ENCODE peak calls at places on chromosomes 3 and 15, in eight cellular contexts. One of them, this sample, is unnamed.

GRCh38 chr3:188624828-188625227 is 470.9 kb downstream of the LPP start:
- DNase-seq in progenitor cell of endocrine pancreas: no peak
- DNase-seq in CD8-positive, alpha-beta T cell: no peak
- DNase-seq in mucosa of descending colon: no peak
- DNase-seq in heart left ventricle: no peak
- DNase-seq in cardiac muscle cell: no peak
- DNase-seq in activated B cell treated with CpG ODN at 0.5 μM for 24 hours: no peak
- DNase-seq in cardiac fibroblast: no peak
- DNase-seq in this sample: no peak

GRCh38 chr3:22147161-22147560 is 396.2 kb upstream of the ZNF385D start:
- DNase-seq in cardiac muscle cell: no peak
- DNase-seq in CD8-positive, alpha-beta T cell: no peak
- DNase-seq in cardiac fibroblast: no peak
- DNase-seq in mucosa of descending colon: no peak
- DNase-seq in heart left ventricle: no peak
- DNase-seq in progenitor cell of endocrine pancreas: no peak
- DNase-seq in activated B cell treated with CpG ODN at 0.5 μM for 24 hours: no peak
- DNase-seq in this sample: no peak

GRCh38 chr3:81513591-81513990 is 247.9 kb downstream of the GBE1 start:
- DNase-seq in progenitor cell of endocrine pancreas: no peak
- DNase-seq in activated B cell treated with CpG ODN at 0.5 μM for 24 hours: no peak
- DNase-seq in cardiac muscle cell: no peak
- DNase-seq in heart left ventricle: peak; percentile 27
- DNase-seq in cardiac fibroblast: no peak
- DNase-seq in CD8-positive, alpha-beta T cell: no peak
- DNase-seq in mucosa of descending colon: no peak
- DNase-seq in this sample: no peak

GRCh38 chr15:73752817-73753214 is 335 bp downstream of the INSYN1 start:
- DNase-seq in activated B cell treated with CpG ODN at 0.5 μM for 24 hours: no peak
- DNase-seq in cardiac muscle cell: peak; percentile 66
- DNase-seq in mucosa of descending colon: no peak
- DNase-seq in heart left ventricle: no peak
- DNase-seq in progenitor cell of endocrine pancreas: peak; percentile 21
- DNase-seq in CD8-positive, alpha-beta T cell: no peak
- DNase-seq in cardiac fibroblast: peak; percentile 26
- DNase-seq in this sample: no peak

GRCh38 chr3:131561511-131561910 is 58.7 kb upstream of the MRPL3 start:
- DNase-seq in cardiac muscle cell: no peak
- DNase-seq in CD8-positive, alpha-beta T cell: no peak
- DNase-seq in cardiac fibroblast: peak; percentile 19
- DNase-seq in heart left ventricle: no peak
- DNase-seq in progenitor cell of endocrine pancreas: no peak
- DNase-seq in mucosa of descending colon: no peak
- DNase-seq in activated B cell treated with CpG ODN at 0.5 μM for 24 hours: no peak
- DNase-seq in this sample: no peak

GRCh38 chr3:125069452-125069851 is 13.7 kb upstream of the HEG1 start:
- DNase-seq in CD8-positive, alpha-beta T cell: no peak
- DNase-seq in cardiac muscle cell: no peak
- DNase-seq in activated B cell treated with CpG ODN at 0.5 μM for 24 hours: no peak
- DNase-seq in mucosa of descending colon: no peak
- DNase-seq in progenitor cell of endocrine pancreas: no peak
- DNase-seq in heart left ventricle: no peak
- DNase-seq in cardiac fibroblast: no peak
- DNase-seq in this sample: no peak

GRCh38 chr3:54188176-54188791 is 65.9 kb downstream of the CACNA2D3 start:
- DNase-seq in CD8-positive, alpha-beta T cell: no peak
- DNase-seq in cardiac muscle cell: peak; percentile 94
- DNase-seq in cardiac fibroblast: peak; percentile 73
- DNase-seq in heart left ventricle: peak; percentile 56
- DNase-seq in activated B cell treated with CpG ODN at 0.5 μM for 24 hours: no peak
- DNase-seq in progenitor cell of endocrine pancreas: peak; percentile 61
- DNase-seq in mucosa of descending colon: no peak
- DNase-seq in this sample: peak; percentile 82

GRCh38 chr3:158794936-158795518 is 6.8 kb upstream of the MFSD1 start:
- DNase-seq in cardiac muscle cell: no peak
- DNase-seq in activated B cell treated with CpG ODN at 0.5 μM for 24 hours: no peak
- DNase-seq in heart left ventricle: no peak
- DNase-seq in progenitor cell of endocrine pancreas: no peak
- DNase-seq in mucosa of descending colon: no peak
- DNase-seq in cardiac fibroblast: peak; percentile 69
- DNase-seq in CD8-positive, alpha-beta T cell: no peak
- DNase-seq in this sample: peak; percentile 50

GRCh38 chr15:59918994-59919951 is 84.8 kb upstream of the FOXB1 start:
- DNase-seq in cardiac fibroblast: peak; percentile 27
- DNase-seq in CD8-positive, alpha-beta T cell: no peak
- DNase-seq in mucosa of descending colon: no peak
- DNase-seq in heart left ventricle: no peak
- DNase-seq in progenitor cell of endocrine pancreas: no peak
- DNase-seq in cardiac muscle cell: no peak
- DNase-seq in activated B cell treated with CpG ODN at 0.5 μM for 24 hours: no peak
- DNase-seq in this sample: peak; percentile 78

GRCh38 chr15:50046868-50047267 is 72.2 kb downstream of the ATP8B4 start:
- DNase-seq in cardiac muscle cell: no peak
- DNase-seq in progenitor cell of endocrine pancreas: no peak
- DNase-seq in heart left ventricle: no peak
- DNase-seq in mucosa of descending colon: no peak
- DNase-seq in activated B cell treated with CpG ODN at 0.5 μM for 24 hours: no peak
- DNase-seq in cardiac fibroblast: no peak
- DNase-seq in CD8-positive, alpha-beta T cell: no peak
- DNase-seq in this sample: no peak

GRCh38 chr3:52512105-52512504 is 17.0 kb downstream of the STAB1 start:
- DNase-seq in heart left ventricle: no peak
- DNase-seq in mucosa of descending colon: no peak
- DNase-seq in cardiac fibroblast: no peak
- DNase-seq in progenitor cell of endocrine pancreas: no peak
- DNase-seq in CD8-positive, alpha-beta T cell: no peak
- DNase-seq in activated B cell treated with CpG ODN at 0.5 μM for 24 hours: no peak
- DNase-seq in cardiac muscle cell: no peak
- DNase-seq in this sample: no peak

GRCh38 chr15:36612063-36612788 is 32.8 kb downstream of the CDIN1 start:
- DNase-seq in mucosa of descending colon: no peak
- DNase-seq in cardiac fibroblast: peak; percentile 57
- DNase-seq in heart left ventricle: no peak
- DNase-seq in progenitor cell of endocrine pancreas: no peak
- DNase-seq in CD8-positive, alpha-beta T cell: no peak
- DNase-seq in cardiac muscle cell: peak; percentile 15
- DNase-seq in activated B cell treated with CpG ODN at 0.5 μM for 24 hours: no peak
- DNase-seq in this sample: peak; percentile 28

GRCh38 chr3:14565791-14566588 is 25.8 kb upstream of the GRIP2 start:
- DNase-seq in activated B cell treated with CpG ODN at 0.5 μM for 24 hours: no peak
- DNase-seq in heart left ventricle: no peak
- DNase-seq in cardiac muscle cell: no peak
- DNase-seq in progenitor cell of endocrine pancreas: no peak
- DNase-seq in mucosa of descending colon: no peak
- DNase-seq in CD8-positive, alpha-beta T cell: no peak
- DNase-seq in cardiac fibroblast: peak; percentile 50
- DNase-seq in this sample: peak; percentile 28

GRCh38 chr3:124227150-124227630 is 235.3 kb upstream of the ROPN1 start:
- DNase-seq in mucosa of descending colon: no peak
- DNase-seq in cardiac muscle cell: no peak
- DNase-seq in activated B cell treated with CpG ODN at 0.5 μM for 24 hours: no peak
- DNase-seq in progenitor cell of endocrine pancreas: no peak
- DNase-seq in cardiac fibroblast: no peak
- DNase-seq in CD8-positive, alpha-beta T cell: no peak
- DNase-seq in heart left ventricle: no peak
- DNase-seq in this sample: no peak

GRCh38 chr3:156120528-156121251 is at the start of gene KCNAB1:
- DNase-seq in activated B cell treated with CpG ODN at 0.5 μM for 24 hours: no peak
- DNase-seq in progenitor cell of endocrine pancreas: no peak
- DNase-seq in cardiac fibroblast: no peak
- DNase-seq in heart left ventricle: no peak
- DNase-seq in mucosa of descending colon: no peak
- DNase-seq in CD8-positive, alpha-beta T cell: no peak
- DNase-seq in cardiac muscle cell: no peak
- DNase-seq in this sample: no peak

GRCh38 chr15:66738116-66738515 is 36.1 kb downstream of the SMAD6 start:
- DNase-seq in activated B cell treated with CpG ODN at 0.5 μM for 24 hours: no peak
- DNase-seq in heart left ventricle: no peak
- DNase-seq in mucosa of descending colon: no peak
- DNase-seq in cardiac muscle cell: no peak
- DNase-seq in cardiac fibroblast: no peak
- DNase-seq in progenitor cell of endocrine pancreas: no peak
- DNase-seq in CD8-positive, alpha-beta T cell: no peak
- DNase-seq in this sample: no peak

GRCh38 chr3:142844339-142844977 is 44.4 kb downstream of the PCOLCE2 start:
- DNase-seq in progenitor cell of endocrine pancreas: no peak
- DNase-seq in heart left ventricle: no peak
- DNase-seq in mucosa of descending colon: no peak
- DNase-seq in cardiac muscle cell: peak; percentile 15
- DNase-seq in cardiac fibroblast: peak; percentile 52
- DNase-seq in CD8-positive, alpha-beta T cell: no peak
- DNase-seq in activated B cell treated with CpG ODN at 0.5 μM for 24 hours: no peak
- DNase-seq in this sample: peak; percentile 72

GRCh38 chr3:169772530-169772950 is 656 bp upstream of the MYNN start:
- DNase-seq in heart left ventricle: peak; percentile 77
- DNase-seq in activated B cell treated with CpG ODN at 0.5 μM for 24 hours: no peak
- DNase-seq in cardiac muscle cell: peak; percentile 81
- DNase-seq in mucosa of descending colon: peak; percentile 85
- DNase-seq in cardiac fibroblast: peak; percentile 83
- DNase-seq in CD8-positive, alpha-beta T cell: no peak
- DNase-seq in progenitor cell of endocrine pancreas: peak; percentile 42
- DNase-seq in this sample: peak; percentile 85

GRCh38 chr15:68277131-68277604 is 377 bp upstream of the FEM1B start:
- DNase-seq in progenitor cell of endocrine pancreas: no peak
- DNase-seq in mucosa of descending colon: no peak
- DNase-seq in activated B cell treated with CpG ODN at 0.5 μM for 24 hours: no peak
- DNase-seq in cardiac muscle cell: peak; percentile 56
- DNase-seq in CD8-positive, alpha-beta T cell: no peak
- DNase-seq in heart left ventricle: peak; percentile 59
- DNase-seq in cardiac fibroblast: peak; percentile 79
- DNase-seq in this sample: no peak

GRCh38 chr3:111080357-111080937 is 8.8 kb downstream of the NECTIN3 start:
- DNase-seq in heart left ventricle: no peak
- DNase-seq in activated B cell treated with CpG ODN at 0.5 μM for 24 hours: no peak
- DNase-seq in cardiac muscle cell: peak; percentile 36
- DNase-seq in progenitor cell of endocrine pancreas: no peak
- DNase-seq in CD8-positive, alpha-beta T cell: no peak
- DNase-seq in cardiac fibroblast: peak; percentile 72
- DNase-seq in mucosa of descending colon: no peak
- DNase-seq in this sample: peak; percentile 61
- TF ChIP-seq CTCF in heart left ventricle: peak; percentile 55
- TF ChIP-seq CTCF in activated B cell treated with CpG ODN at 0.5 μM for 24 hours: no peak
- TF ChIP-seq CTCF in cardiac muscle cell: peak; percentile 57
- TF ChIP-seq CTCF in progenitor cell of endocrine pancreas: peak; percentile 69
- TF ChIP-seq CTCF in CD8-positive, alpha-beta T cell: peak; percentile 67
- TF ChIP-seq CTCF in cardiac fibroblast: peak; percentile 50
- TF ChIP-seq CTCF in mucosa of descending colon: no peak
- TF ChIP-seq CTCF in this sample: peak; percentile 65

DNA sequence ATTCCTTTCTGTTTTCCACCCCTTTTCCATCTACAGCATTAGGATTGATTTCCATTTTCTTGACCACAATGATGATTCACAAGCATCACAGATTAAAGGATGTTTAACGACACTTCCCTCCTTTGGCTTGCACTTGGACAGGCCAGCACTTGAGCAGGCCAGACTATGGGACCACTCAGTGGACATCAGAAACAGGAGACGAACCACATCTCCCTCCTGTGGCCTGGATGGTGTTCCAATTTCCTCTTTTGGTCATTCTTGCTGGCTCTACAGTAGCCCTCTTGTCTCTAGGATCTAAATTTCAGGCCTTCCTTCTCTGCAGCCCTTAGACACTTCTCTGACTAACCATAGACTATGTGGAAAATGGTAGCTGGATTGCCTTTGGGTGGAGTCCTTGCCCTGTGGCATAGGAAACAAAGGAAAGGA is 78.8 kb upstream of the BOC start:
- DNase-seq in mucosa of descending colon: no peak
- DNase-seq in cardiac muscle cell: no peak
- DNase-seq in heart left ventricle: no peak
- DNase-seq in progenitor cell of endocrine pancreas: no peak
- DNase-seq in activated B cell treated with CpG ODN at 0.5 μM for 24 hours: no peak
- DNase-seq in cardiac fibroblast: peak; percentile 29
- DNase-seq in CD8-positive, alpha-beta T cell: no peak
- DNase-seq in this sample: peak; percentile 3
- TF ChIP-seq CTCF in mucosa of descending colon: no peak
- TF ChIP-seq CTCF in cardiac muscle cell: no peak
- TF ChIP-seq CTCF in heart left ventricle: no peak
- TF ChIP-seq CTCF in progenitor cell of endocrine pancreas: no peak
- TF ChIP-seq CTCF in activated B cell treated with CpG ODN at 0.5 μM for 24 hours: no peak
- TF ChIP-seq CTCF in cardiac fibroblast: no peak
- TF ChIP-seq CTCF in CD8-positive, alpha-beta T cell: no peak
- TF ChIP-seq CTCF in this sample: no peak

DNA sequence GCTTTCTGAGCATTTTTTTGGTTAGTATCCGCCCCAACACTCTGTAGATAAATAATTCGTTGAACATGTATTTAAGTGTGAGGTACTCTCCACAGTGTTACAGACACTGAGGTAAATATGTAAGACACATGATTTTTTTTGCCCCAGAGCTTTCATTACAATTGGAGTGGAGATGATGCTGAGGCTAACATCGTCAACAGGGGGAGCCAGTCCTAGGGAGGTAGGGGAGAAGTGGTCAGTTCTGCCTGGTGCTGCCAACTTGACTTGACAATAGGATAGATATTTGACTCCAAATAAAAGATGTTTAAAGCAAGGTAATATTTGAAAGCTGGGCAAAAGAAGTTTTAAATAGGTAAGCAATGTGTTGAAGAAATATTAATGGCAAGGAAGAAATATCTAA is 295.7 kb downstream of the UNC13C start:
- DNase-seq in CD8-positive, alpha-beta T cell: no peak
- DNase-seq in progenitor cell of endocrine pancreas: no peak
- DNase-seq in cardiac muscle cell: peak; percentile 3
- DNase-seq in activated B cell treated with CpG ODN at 0.5 μM for 24 hours: no peak
- DNase-seq in mucosa of descending colon: no peak
- DNase-seq in cardiac fibroblast: no peak
- DNase-seq in heart left ventricle: no peak
- DNase-seq in this sample: peak; percentile 43
- TF ChIP-seq CTCF in CD8-positive, alpha-beta T cell: no peak
- TF ChIP-seq CTCF in progenitor cell of endocrine pancreas: peak; percentile 23
- TF ChIP-seq CTCF in cardiac muscle cell: no peak
- TF ChIP-seq CTCF in activated B cell treated with CpG ODN at 0.5 μM for 24 hours: no peak
- TF ChIP-seq CTCF in mucosa of descending colon: no peak
- TF ChIP-seq CTCF in cardiac fibroblast: no peak
- TF ChIP-seq CTCF in heart left ventricle: no peak
- TF ChIP-seq CTCF in this sample: peak; percentile 8

GRCh38 chr3:133824961-133825485 is 19.4 kb downstream of the SRPRB start:
- DNase-seq in CD8-positive, alpha-beta T cell: no peak
- DNase-seq in heart left ventricle: no peak
- DNase-seq in activated B cell treated with CpG ODN at 0.5 μM for 24 hours: no peak
- DNase-seq in cardiac fibroblast: no peak
- DNase-seq in progenitor cell of endocrine pancreas: no peak
- DNase-seq in cardiac muscle cell: no peak
- DNase-seq in mucosa of descending colon: no peak
- DNase-seq in this sample: no peak

GRCh38 chr3:133820889-133821675 is 15.5 kb downstream of the SRPRB start:
- DNase-seq in activated B cell treated with CpG ODN at 0.5 μM for 24 hours: no peak
- DNase-seq in cardiac muscle cell: no peak
- DNase-seq in CD8-positive, alpha-beta T cell: no peak
- DNase-seq in heart left ventricle: no peak
- DNase-seq in mucosa of descending colon: no peak
- DNase-seq in progenitor cell of endocrine pancreas: no peak
- DNase-seq in cardiac fibroblast: no peak
- DNase-seq in this sample: no peak

GRCh38 chr3:133820129-133820528 is 14.5 kb downstream of the SRPRB start:
- DNase-seq in progenitor cell of endocrine pancreas: no peak
- DNase-seq in activated B cell treated with CpG ODN at 0.5 μM for 24 hours: no peak
- DNase-seq in mucosa of descending colon: no peak
- DNase-seq in heart left ventricle: no peak
- DNase-seq in cardiac muscle cell: no peak
- DNase-seq in CD8-positive, alpha-beta T cell: no peak
- DNase-seq in cardiac fibroblast: no peak
- DNase-seq in this sample: no peak

GRCh38 chr3:133825969-133826727 is 20.5 kb downstream of the SRPRB start:
- DNase-seq in cardiac muscle cell: no peak
- DNase-seq in progenitor cell of endocrine pancreas: no peak
- DNase-seq in CD8-positive, alpha-beta T cell: no peak
- DNase-seq in activated B cell treated with CpG ODN at 0.5 μM for 24 hours: no peak
- DNase-seq in mucosa of descending colon: no peak
- DNase-seq in cardiac fibroblast: no peak
- DNase-seq in heart left ventricle: no peak
- DNase-seq in this sample: no peak

GRCh38 chr3:133821767-133822638 is 16.4 kb downstream of the SRPRB start:
- DNase-seq in cardiac fibroblast: peak; percentile 38
- DNase-seq in heart left ventricle: peak; percentile 89
- DNase-seq in activated B cell treated with CpG ODN at 0.5 μM for 24 hours: no peak
- DNase-seq in progenitor cell of endocrine pancreas: no peak
- DNase-seq in mucosa of descending colon: no peak
- DNase-seq in CD8-positive, alpha-beta T cell: no peak
- DNase-seq in cardiac muscle cell: peak; percentile 39
- DNase-seq in this sample: peak; percentile 93
- TF ChIP-seq CTCF in cardiac fibroblast: no peak
- TF ChIP-seq CTCF in heart left ventricle: no peak
- TF ChIP-seq CTCF in activated B cell treated with CpG ODN at 0.5 μM for 24 hours: no peak
- TF ChIP-seq CTCF in progenitor cell of endocrine pancreas: peak; percentile 32
- TF ChIP-seq CTCF in mucosa of descending colon: no peak
- TF ChIP-seq CTCF in CD8-positive, alpha-beta T cell: no peak
- TF ChIP-seq CTCF in cardiac muscle cell: no peak
- TF ChIP-seq CTCF in this sample: peak; percentile 26

This sample was measured in MCF 10A.